ENCODE peak calls at places on chromosomes 6 and 20, in eight cellular contexts. One of them, this sample, is unnamed. For H3K4me1, the result is how much of the 10 kb centered on the place peaks cover.

GRCh38 chr20:24098886-24099285 is 110.3 kb upstream of the GGTLC1 start:
- DNase-seq in left ventricle myocardium inferior: no peak
- DNase-seq in heart right ventricle: no peak
- DNase-seq in GM23248: peak
- DNase-seq in HCT116: no peak
- DNase-seq in pancreas: no peak
- DNase-seq in fibroblast of lung: peak
- DNase-seq in PC-3: peak
- DNase-seq in this sample: no peak

GRCh38 chr6:41021832-41022231 is 17.2 kb downstream of the UNC5CL start:
- DNase-seq in PC-3: peak
- DNase-seq in HCT116: no peak
- DNase-seq in left ventricle myocardium inferior: peak
- DNase-seq in GM23248: peak
- DNase-seq in pancreas: peak
- DNase-seq in fibroblast of lung: peak
- DNase-seq in heart right ventricle: peak
- DNase-seq in this sample: no peak

GRCh38 chr6:34115396-34116314 is 30.2 kb downstream of the GRM4 start:
- DNase-seq in pancreas: no peak
- DNase-seq in GM23248: peak
- DNase-seq in heart right ventricle: peak
- DNase-seq in fibroblast of lung: peak
- DNase-seq in left ventricle myocardium inferior: no peak
- DNase-seq in PC-3: peak
- DNase-seq in HCT116: no peak
- DNase-seq in this sample: no peak

GRCh38 chr6:81612136-81612535 is 140.3 kb downstream of the TENT5A start:
- DNase-seq in left ventricle myocardium inferior: no peak
- DNase-seq in PC-3: peak
- DNase-seq in GM23248: peak
- DNase-seq in HCT116: no peak
- DNase-seq in pancreas: no peak
- DNase-seq in heart right ventricle: no peak
- DNase-seq in fibroblast of lung: no peak
- DNase-seq in this sample: no peak

GRCh38 chr20:48211847-48212246 is 426.6 kb upstream of the SULF2 start:
- DNase-seq in pancreas: no peak
- DNase-seq in PC-3: no peak
- DNase-seq in left ventricle myocardium inferior: no peak
- DNase-seq in fibroblast of lung: no peak
- DNase-seq in heart right ventricle: no peak
- DNase-seq in HCT116: no peak
- DNase-seq in GM23248: no peak
- DNase-seq in this sample: no peak

GRCh38 chr6:139846538-139847321 is 472.3 kb upstream of the CITED2 start:
- DNase-seq in heart right ventricle: peak
- DNase-seq in fibroblast of lung: no peak
- DNase-seq in HCT116: no peak
- DNase-seq in PC-3: no peak
- DNase-seq in left ventricle myocardium inferior: no peak
- DNase-seq in pancreas: no peak
- DNase-seq in GM23248: no peak
- DNase-seq in this sample: no peak

GRCh38 chr6:158008894-158009891 is 27.5 kb downstream of the SYNJ2 start:
- DNase-seq in pancreas: no peak
- DNase-seq in fibroblast of lung: peak
- DNase-seq in PC-3: peak
- DNase-seq in HCT116: no peak
- DNase-seq in GM23248: peak
- DNase-seq in left ventricle myocardium inferior: peak
- DNase-seq in heart right ventricle: peak
- DNase-seq in this sample: no peak

GRCh38 chr6:12229332-12229731 is 60.8 kb upstream of the EDN1 start:
- DNase-seq in HCT116: no peak
- DNase-seq in fibroblast of lung: no peak
- DNase-seq in pancreas: no peak
- DNase-seq in GM23248: no peak
- DNase-seq in left ventricle myocardium inferior: no peak
- DNase-seq in PC-3: no peak
- DNase-seq in heart right ventricle: no peak
- DNase-seq in this sample: no peak

GRCh38 chr20:29497261-29497671 is 1760.2 kb upstream of the DEFB115 start:
- DNase-seq in pancreas: no peak
- DNase-seq in GM23248: peak
- DNase-seq in PC-3: peak
- DNase-seq in left ventricle myocardium inferior: no peak
- DNase-seq in HCT116: no peak
- DNase-seq in heart right ventricle: peak
- DNase-seq in fibroblast of lung: no peak
- DNase-seq in this sample: no peak

GRCh38 chr6:514396-514973 is 122.9 kb downstream of the IRF4 start:
- DNase-seq in PC-3: no peak
- DNase-seq in pancreas: no peak
- DNase-seq in HCT116: no peak
- DNase-seq in fibroblast of lung: no peak
- DNase-seq in GM23248: no peak
- DNase-seq in left ventricle myocardium inferior: no peak
- DNase-seq in heart right ventricle: no peak
- DNase-seq in this sample: no peak

GRCh38 chr6:139442188-139442625 is 67.8 kb upstream of the CITED2 start:
- DNase-seq in GM23248: no peak
- DNase-seq in fibroblast of lung: no peak
- DNase-seq in heart right ventricle: no peak
- DNase-seq in pancreas: no peak
- DNase-seq in HCT116: no peak
- DNase-seq in PC-3: no peak
- DNase-seq in left ventricle myocardium inferior: no peak
- DNase-seq in this sample: no peak

GRCh38 chr6:88358846-88359245 is 192.7 kb upstream of the CNR1 start:
- DNase-seq in HCT116: no peak
- DNase-seq in PC-3: no peak
- DNase-seq in left ventricle myocardium inferior: no peak
- DNase-seq in heart right ventricle: no peak
- DNase-seq in fibroblast of lung: peak
- DNase-seq in pancreas: no peak
- DNase-seq in GM23248: peak
- DNase-seq in this sample: no peak

GRCh38 chr6:1091905-1092304 is 220.0 kb upstream of the FOXQ1 start:
- DNase-seq in heart right ventricle: no peak
- DNase-seq in fibroblast of lung: no peak
- DNase-seq in pancreas: no peak
- DNase-seq in HCT116: no peak
- DNase-seq in GM23248: no peak
- DNase-seq in left ventricle myocardium inferior: no peak
- DNase-seq in PC-3: no peak
- DNase-seq in this sample: no peak

GRCh38 chr6:31094389-31094881 is 17.9 kb downstream of the C6orf15 start:
- DNase-seq in pancreas: no peak
- DNase-seq in PC-3: peak
- DNase-seq in GM23248: peak
- DNase-seq in left ventricle myocardium inferior: no peak
- DNase-seq in HCT116: no peak
- DNase-seq in fibroblast of lung: no peak
- DNase-seq in heart right ventricle: no peak
- DNase-seq in this sample: no peak

GRCh38 chr20:11777387-11777786 is 140.3 kb upstream of the BTBD3 start:
- DNase-seq in PC-3: no peak
- DNase-seq in pancreas: no peak
- DNase-seq in fibroblast of lung: no peak
- DNase-seq in left ventricle myocardium inferior: no peak
- DNase-seq in GM23248: no peak
- DNase-seq in heart right ventricle: no peak
- DNase-seq in HCT116: no peak
- DNase-seq in this sample: no peak

DNA sequence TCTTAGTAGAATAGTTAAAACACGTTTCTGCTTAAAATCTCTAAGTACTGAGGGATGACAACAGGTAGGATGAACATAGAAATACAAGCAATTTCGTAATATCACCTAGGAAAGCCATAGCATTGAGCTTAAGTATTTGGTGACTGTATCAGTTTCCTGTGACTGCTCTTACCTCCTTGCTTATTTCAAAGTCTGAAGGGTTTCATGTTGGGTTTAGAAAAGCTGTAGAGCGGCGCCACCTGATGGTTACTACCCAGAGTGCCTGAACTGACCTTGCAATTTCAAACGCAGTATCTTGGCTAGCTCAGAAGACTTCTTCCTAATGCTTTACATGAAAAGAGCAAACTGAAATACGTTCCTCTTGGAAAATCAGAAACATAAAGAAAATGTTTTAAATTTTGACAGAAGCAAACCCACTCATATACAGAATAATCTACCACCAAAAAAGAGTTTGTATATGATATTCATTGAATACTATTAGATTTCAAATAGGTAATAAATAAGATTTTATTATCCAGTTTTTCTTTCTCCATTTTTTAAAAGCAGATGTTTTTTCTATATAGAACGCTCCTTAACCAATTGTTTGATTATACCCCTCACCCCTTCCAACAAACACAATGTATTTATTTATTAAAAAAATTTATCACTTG is 82.3 kb upstream of the RIPOR2 start:
- DNase-seq in heart right ventricle: peak
- DNase-seq in pancreas: peak
- DNase-seq in HCT116: peak
- DNase-seq in GM23248: peak
- DNase-seq in fibroblast of lung: peak
- DNase-seq in left ventricle myocardium inferior: peak
- DNase-seq in PC-3: peak
- DNase-seq in this sample: peak
- H3K4me1 ChIP-seq in heart right ventricle: under half
- H3K4me1 ChIP-seq in pancreas: under half
- H3K4me1 ChIP-seq in HCT116: under half
- H3K4me1 ChIP-seq in GM23248: under half
- H3K4me1 ChIP-seq in fibroblast of lung: under half
- H3K4me1 ChIP-seq in left ventricle myocardium inferior: under half
- H3K4me1 ChIP-seq in PC-3: under half
- H3K4me1 ChIP-seq in this sample: under half

DNA sequence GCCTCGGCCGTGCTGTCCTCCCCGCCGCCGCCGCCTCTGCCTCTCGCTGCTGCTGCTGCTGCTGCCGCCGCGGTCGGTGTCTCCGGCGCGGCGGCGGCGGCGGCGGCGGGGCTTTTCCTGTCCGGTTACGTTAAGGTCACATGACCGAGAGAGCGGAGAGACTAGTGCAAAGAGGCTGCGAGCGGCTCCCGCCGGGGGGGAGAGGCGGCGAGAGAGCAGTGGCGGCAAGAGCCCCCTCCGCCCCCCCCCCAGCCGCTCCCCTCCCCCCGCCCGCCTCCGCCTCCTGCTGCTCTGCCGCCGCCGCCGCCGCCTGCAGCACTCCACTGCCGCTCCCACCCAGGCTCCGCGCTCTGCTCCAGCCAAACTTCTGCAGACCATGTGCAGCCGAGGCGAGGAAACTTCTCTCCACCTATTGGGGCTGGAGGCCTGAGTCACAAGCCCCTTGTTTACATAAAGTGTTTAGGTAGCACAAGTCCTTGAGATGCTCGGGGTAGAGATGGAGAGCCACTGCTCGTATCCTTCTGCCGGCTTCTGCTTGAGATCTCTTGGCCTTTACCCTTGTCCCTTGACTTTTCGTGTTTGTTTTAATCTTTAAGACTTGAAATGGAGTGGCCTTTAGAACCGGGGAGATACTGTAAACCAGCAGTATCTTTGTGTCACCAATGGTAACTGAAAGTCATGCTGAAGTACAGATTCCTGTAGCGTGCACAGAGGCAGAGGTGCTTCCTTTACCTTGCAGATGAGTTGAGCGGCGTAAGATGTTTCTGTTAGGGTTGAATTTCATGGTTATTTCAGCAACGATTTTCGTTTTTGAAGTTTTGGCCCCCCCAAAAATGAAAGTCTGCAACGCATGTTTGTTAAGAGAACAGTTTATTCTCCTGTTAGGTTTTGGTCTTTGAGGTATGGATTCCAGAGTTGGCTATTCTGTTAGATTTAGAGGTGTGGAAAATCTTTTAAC is at the start of gene ZBTB2:
- DNase-seq in HCT116: no peak
- DNase-seq in PC-3: peak
- DNase-seq in heart right ventricle: peak
- DNase-seq in left ventricle myocardium inferior: peak
- DNase-seq in GM23248: peak
- DNase-seq in pancreas: peak
- DNase-seq in fibroblast of lung: peak
- DNase-seq in this sample: peak
- H3K4me1 ChIP-seq in HCT116: under half
- H3K4me1 ChIP-seq in PC-3: under half
- H3K4me1 ChIP-seq in heart right ventricle: half or more
- H3K4me1 ChIP-seq in left ventricle myocardium inferior: half or more
- H3K4me1 ChIP-seq in GM23248: under half
- H3K4me1 ChIP-seq in pancreas: under half
- H3K4me1 ChIP-seq in fibroblast of lung: under half
- H3K4me1 ChIP-seq in this sample: half or more

GRCh38 chr6:80336906-80337305 is 230.4 kb downstream of the BCKDHB start:
- DNase-seq in pancreas: no peak
- DNase-seq in heart right ventricle: no peak
- DNase-seq in GM23248: peak
- DNase-seq in PC-3: peak
- DNase-seq in HCT116: no peak
- DNase-seq in fibroblast of lung: no peak
- DNase-seq in left ventricle myocardium inferior: no peak
- DNase-seq in this sample: no peak
- H3K4me1 ChIP-seq in pancreas: under half
- H3K4me1 ChIP-seq in heart right ventricle: under half
- H3K4me1 ChIP-seq in GM23248: under half
- H3K4me1 ChIP-seq in PC-3: under half
- H3K4me1 ChIP-seq in HCT116: under half
- H3K4me1 ChIP-seq in fibroblast of lung: under half
- H3K4me1 ChIP-seq in left ventricle myocardium inferior: under half
- H3K4me1 ChIP-seq in this sample: under half

DNA sequence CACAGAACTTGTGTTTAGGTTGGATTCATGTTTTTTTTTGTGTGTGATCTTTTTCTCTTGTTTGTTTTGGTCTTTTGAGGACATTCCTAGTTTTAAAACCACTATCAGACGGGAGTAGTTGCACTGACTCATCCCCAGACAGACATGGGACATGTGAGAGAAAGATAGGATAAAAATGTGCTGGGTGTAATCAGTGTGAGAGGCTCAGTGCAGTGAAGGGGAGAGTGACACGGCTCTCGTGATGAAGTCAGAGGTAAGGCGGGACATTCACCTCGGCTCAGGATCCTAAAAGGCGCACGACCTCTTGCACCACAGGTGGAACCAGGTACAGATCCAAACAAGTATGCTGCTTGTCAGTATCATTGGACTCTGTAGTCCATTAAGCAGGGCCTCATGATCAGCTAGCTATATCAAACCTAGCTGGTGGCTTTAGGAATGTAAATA is 17.9 kb downstream of the FOXO3 start:
- DNase-seq in pancreas: no peak
- DNase-seq in fibroblast of lung: peak
- DNase-seq in PC-3: no peak
- DNase-seq in left ventricle myocardium inferior: no peak
- DNase-seq in GM23248: peak
- DNase-seq in HCT116: no peak
- DNase-seq in heart right ventricle: no peak
- DNase-seq in this sample: no peak
- H3K4me1 ChIP-seq in pancreas: half or more
- H3K4me1 ChIP-seq in fibroblast of lung: under half
- H3K4me1 ChIP-seq in PC-3: under half
- H3K4me1 ChIP-seq in left ventricle myocardium inferior: half or more
- H3K4me1 ChIP-seq in GM23248: under half
- H3K4me1 ChIP-seq in HCT116: under half
- H3K4me1 ChIP-seq in heart right ventricle: half or more
- H3K4me1 ChIP-seq in this sample: half or more